ENCODE peak calls at places on chromosomes 11 and 22, in four cellular contexts. One of them, this sample, is unnamed.
A peak's percentile ranks its signal among the peaks of the same experiment; 100 is the strongest.

GRCh38 chr11:117000039-117000740 is 98.0 kb downstream of the SIK3 start:
- DNase-seq in K562: no peak
- DNase-seq in GM12878: no peak
- DNase-seq in HL-60: peak; percentile 76
- DNase-seq in this sample: no peak

GRCh38 chr22:29431986-29432385 is 6.4 kb upstream of the RFPL1 start:
- DNase-seq in GM12878: no peak
- DNase-seq in K562: no peak
- DNase-seq in HL-60: no peak
- DNase-seq in this sample: no peak

GRCh38 chr22:45225732-45226560 is 14.7 kb downstream of the KIAA0930 start:
- DNase-seq in HL-60: peak; percentile 96
- DNase-seq in K562: no peak
- DNase-seq in GM12878: no peak
- DNase-seq in this sample: no peak

GRCh38 chr11:363948-364761 is 5.1 kb upstream of the B4GALNT4 start:
- DNase-seq in GM12878: no peak
- DNase-seq in K562: no peak
- DNase-seq in HL-60: no peak
- DNase-seq in this sample: peak; percentile 60

GRCh38 chr22:41340357-41340756 is 39.0 kb downstream of the ZC3H7B start:
- DNase-seq in GM12878: no peak
- DNase-seq in K562: no peak
- DNase-seq in HL-60: no peak
- DNase-seq in this sample: no peak

GRCh38 chr22:30720263-30720837 is 25.7 kb downstream of the OSBP2 start:
- DNase-seq in GM12878: no peak
- DNase-seq in HL-60: no peak
- DNase-seq in K562: no peak
- DNase-seq in this sample: no peak

GRCh38 chr11:123381149-123381548 is 48.9 kb upstream of the GRAMD1B start:
- DNase-seq in GM12878: no peak
- DNase-seq in HL-60: no peak
- DNase-seq in K562: no peak
- DNase-seq in this sample: no peak

GRCh38 chr22:39658806-39659463 is 88.4 kb downstream of the CACNA1I start:
- DNase-seq in GM12878: no peak
- DNase-seq in HL-60: no peak
- DNase-seq in K562: no peak
- DNase-seq in this sample: no peak

GRCh38 chr11:46338636-46338987 is 8.7 kb upstream of the DGKZ start:
- DNase-seq in HL-60: no peak
- DNase-seq in GM12878: no peak
- DNase-seq in K562: no peak
- DNase-seq in this sample: no peak

GRCh38 chr11:15201586-15201985 is 86.9 kb downstream of the INSC start:
- DNase-seq in K562: no peak
- DNase-seq in GM12878: no peak
- DNase-seq in HL-60: no peak
- DNase-seq in this sample: no peak

GRCh38 chr22:35064664-35065063 is 1.3 kb upstream of the ISX start:
- DNase-seq in K562: peak; percentile 58
- DNase-seq in HL-60: no peak
- DNase-seq in GM12878: peak; percentile 68
- DNase-seq in this sample: peak; percentile 30

GRCh38 chr11:12110714-12111481 is 508 bp downstream of the MICAL2 start:
- DNase-seq in K562: no peak
- DNase-seq in GM12878: no peak
- DNase-seq in HL-60: no peak
- DNase-seq in this sample: peak; percentile 32

GRCh38 chr11:77548552-77549439 is 41.0 kb upstream of the AQP11 start:
- DNase-seq in HL-60: peak; percentile 5
- DNase-seq in GM12878: no peak
- DNase-seq in K562: no peak
- DNase-seq in this sample: no peak

GRCh38 chr11:77542296-77542695 is 47.5 kb upstream of the AQP11 start:
- DNase-seq in K562: no peak
- DNase-seq in HL-60: no peak
- DNase-seq in GM12878: no peak
- DNase-seq in this sample: no peak

GRCh38 chr11:77547047-77547836 is 42.5 kb upstream of the AQP11 start:
- DNase-seq in GM12878: no peak
- DNase-seq in HL-60: no peak
- DNase-seq in K562: no peak
- DNase-seq in this sample: no peak

GRCh38 chr11:77547863-77548551 is 41.7 kb upstream of the AQP11 start:
- DNase-seq in K562: peak; percentile 30
- DNase-seq in HL-60: no peak
- DNase-seq in GM12878: peak; percentile 38
- DNase-seq in this sample: peak; percentile 28
- TF ChIP-seq POLR2AphosphoS5 in K562: no peak
- TF ChIP-seq POLR2AphosphoS5 in HL-60: no peak
- TF ChIP-seq POLR2AphosphoS5 in GM12878: no peak
- TF ChIP-seq POLR2AphosphoS5 in this sample: no peak

GRCh38 chr11:27610287-27610686 is 90.0 kb downstream of the BDNF start:
- DNase-seq in K562: no peak
- DNase-seq in GM12878: no peak
- DNase-seq in HL-60: no peak
- DNase-seq in this sample: no peak
- TF ChIP-seq SPI1 in K562: no peak
- TF ChIP-seq SPI1 in GM12878: no peak
- TF ChIP-seq SPI1 in HL-60: no peak
- TF ChIP-seq SPI1 in this sample: no peak

DNA sequence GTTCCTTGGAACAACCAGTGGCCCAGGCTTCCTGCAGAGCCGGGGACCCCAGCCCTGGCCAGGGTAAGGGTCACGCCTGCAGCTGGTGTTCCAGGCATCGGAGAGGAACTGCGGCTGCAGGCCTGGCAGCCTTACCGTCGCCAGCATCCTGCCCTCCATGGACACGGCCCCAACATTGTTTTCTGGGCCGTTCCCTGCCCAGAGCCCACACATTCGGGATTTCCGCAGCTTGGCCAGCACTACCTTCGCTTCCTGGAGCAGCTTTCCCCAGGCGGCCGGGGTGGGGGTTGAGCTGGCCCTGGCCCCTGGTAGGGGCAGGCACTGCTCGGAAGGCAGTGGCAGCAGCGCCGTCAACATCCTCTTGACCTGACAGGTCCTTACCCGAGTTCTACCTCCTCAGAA is 17.7 kb downstream of the TXN2 start:
- DNase-seq in K562: no peak
- DNase-seq in HL-60: no peak
- DNase-seq in GM12878: no peak
- DNase-seq in this sample: no peak
- TF ChIP-seq POLR2AphosphoS5 in K562: no peak
- TF ChIP-seq POLR2AphosphoS5 in HL-60: no peak
- TF ChIP-seq POLR2AphosphoS5 in GM12878: no peak
- TF ChIP-seq POLR2AphosphoS5 in this sample: no peak

DNA sequence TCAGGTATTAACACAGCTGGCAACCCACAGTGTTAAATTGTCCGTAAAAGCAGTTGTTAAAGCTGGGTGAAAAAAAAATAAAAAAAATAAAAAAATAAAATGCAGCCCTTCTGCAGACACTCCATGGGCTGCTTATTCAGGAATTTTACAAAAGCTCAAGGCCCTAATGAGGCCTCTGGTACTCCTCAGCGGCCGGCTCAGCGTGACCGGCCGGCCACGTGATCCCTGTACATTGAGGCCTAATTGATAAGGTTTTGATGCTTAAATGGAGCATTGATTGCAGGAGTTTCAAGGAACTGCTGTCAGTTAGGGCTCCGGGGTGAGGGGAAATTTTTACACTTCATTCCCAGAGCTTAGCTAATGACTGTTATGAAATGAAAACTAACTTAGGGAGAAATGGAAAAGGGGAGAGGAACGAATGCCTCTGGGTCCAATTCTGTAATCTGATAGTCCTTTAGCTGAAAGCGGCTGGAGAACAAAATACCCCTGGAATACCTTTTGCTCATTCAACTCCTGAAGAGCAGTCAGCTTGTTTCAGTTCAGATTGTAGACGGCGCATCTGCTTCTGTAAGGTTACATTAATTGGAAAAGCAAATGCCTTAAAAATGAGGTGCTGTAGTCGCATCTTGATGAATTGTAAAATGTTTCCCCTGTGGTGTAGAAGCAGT is 368.9 kb upstream of the KIRREL3 start:
- DNase-seq in K562: no peak
- DNase-seq in GM12878: no peak
- DNase-seq in HL-60: no peak
- DNase-seq in this sample: no peak
- TF ChIP-seq SPI1 in K562: no peak
- TF ChIP-seq SPI1 in GM12878: no peak
- TF ChIP-seq SPI1 in HL-60: no peak
- TF ChIP-seq SPI1 in this sample: no peak

GRCh38 chr11:109018639-109019038 is 353.8 kb downstream of the DDX10 start:
- DNase-seq in HL-60: no peak
- DNase-seq in GM12878: no peak
- DNase-seq in K562: no peak
- DNase-seq in this sample: no peak
- TF ChIP-seq POLR2AphosphoS5 in HL-60: no peak
- TF ChIP-seq POLR2AphosphoS5 in GM12878: no peak
- TF ChIP-seq POLR2AphosphoS5 in K562: no peak
- TF ChIP-seq POLR2AphosphoS5 in this sample: no peak

GRCh38 chr11:88338223-88338661 is 706 bp upstream of the CTSC start:
- DNase-seq in K562: peak; percentile 31
- DNase-seq in HL-60: peak; percentile 94
- DNase-seq in GM12878: no peak
- DNase-seq in this sample: no peak
- TF ChIP-seq SPI1 in K562: peak; percentile 63
- TF ChIP-seq SPI1 in HL-60: peak; percentile 92
- TF ChIP-seq SPI1 in GM12878: peak; percentile 42
- TF ChIP-seq SPI1 in this sample: peak; percentile 66

GRCh38 chr11:94732617-94733292 is 35.4 kb upstream of the AMOTL1 start:
- DNase-seq in GM12878: no peak
- DNase-seq in HL-60: no peak
- DNase-seq in K562: no peak
- DNase-seq in this sample: no peak
- TF ChIP-seq POLR2AphosphoS5 in GM12878: no peak
- TF ChIP-seq POLR2AphosphoS5 in HL-60: no peak
- TF ChIP-seq POLR2AphosphoS5 in K562: no peak
- TF ChIP-seq POLR2AphosphoS5 in this sample: no peak

DNA sequence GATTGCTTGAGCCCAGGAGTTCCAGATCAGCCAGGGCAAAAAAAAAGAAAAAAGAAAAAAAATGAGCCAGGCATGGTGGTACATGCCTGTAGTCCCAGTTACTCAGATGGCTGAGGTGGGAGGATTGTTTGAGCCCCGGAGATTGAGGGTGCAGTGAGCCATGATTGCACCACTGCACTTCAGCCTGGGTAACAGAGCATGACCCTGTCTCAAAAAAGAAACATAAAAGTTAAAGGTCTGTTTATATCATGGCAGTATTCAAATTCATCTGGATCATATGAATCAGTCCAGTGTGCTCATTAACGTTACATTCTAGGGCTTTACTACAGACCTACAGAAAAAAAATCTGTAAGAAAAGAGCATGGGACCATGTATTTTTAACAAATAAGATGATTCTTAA is 13.9 kb downstream of the HSD17B12 start:
- DNase-seq in GM12878: no peak
- DNase-seq in K562: no peak
- DNase-seq in HL-60: no peak
- DNase-seq in this sample: no peak
- TF ChIP-seq SPI1 in GM12878: no peak
- TF ChIP-seq SPI1 in K562: no peak
- TF ChIP-seq SPI1 in HL-60: no peak
- TF ChIP-seq SPI1 in this sample: no peak

GRCh38 chr11:61924016-61924360 is 6.6 kb upstream of the RAB3IL1 start:
- DNase-seq in HL-60: no peak
- DNase-seq in GM12878: no peak
- DNase-seq in K562: no peak
- DNase-seq in this sample: no peak
- TF ChIP-seq POLR2AphosphoS5 in HL-60: no peak
- TF ChIP-seq POLR2AphosphoS5 in GM12878: no peak
- TF ChIP-seq POLR2AphosphoS5 in K562: no peak
- TF ChIP-seq POLR2AphosphoS5 in this sample: no peak